ENCODE peak calls at places on chromosomes 11 and 22, in eight cellular contexts. G, O, U, V, X, W, M and S are unnamed samples.

GRCh38 chr11:118605116-118605867 is 2.1 kb upstream of the PHLDB1 start:
- DNase-seq in O (no peak), W (no peak), V (no peak), G (peak), M (no peak), X (no peak), U (peak), S (no peak)

GRCh38 chr11:85769758-85770157 is 41.2 kb downstream of the SYTL2 start:
- DNase-seq in O (no peak), V (no peak), X (no peak), M (no peak), U (no peak), G (no peak), W (no peak), S (no peak)

GRCh38 chr11:82686211-82686610 is 47.5 kb downstream of the FAM181B start:
- DNase-seq in O (no peak), W (no peak), U (no peak), M (no peak), G (no peak), V (no peak), X (no peak), S (no peak)

GRCh38 chr11:57283231-57283990 is 41.3 kb downstream of the TNKS1BP1 start:
- DNase-seq in U (no peak), W (no peak), O (no peak), X (no peak), V (no peak), M (no peak), G (no peak), S (no peak)

GRCh38 chr22:20805972-20806471 is 32.1 kb downstream of the SERPIND1 start:
- DNase-seq in W (no peak), O (no peak), X (no peak), G (no peak), U (no peak), M (no peak), V (no peak), S (no peak)

GRCh38 chr22:32752868-32753520 is 48.5 kb upstream of the TIMP3 start:
- DNase-seq in X (no peak), V (no peak), U (no peak), W (no peak), G (no peak), O (no peak), M (no peak), S (no peak)

GRCh38 chr11:122414406-122415018 is 241.0 kb upstream of the UBASH3B start:
- DNase-seq in O (no peak), X (no peak), G (no peak), M (no peak), U (no peak), V (no peak), W (no peak), S (no peak)

GRCh38 chr11:4072668-4073285 is 21.8 kb upstream of the RRM1 start:
- DNase-seq in O (peak), W (no peak), U (peak), V (peak), X (peak), G (peak), M (peak), S (peak)

GRCh38 chr11:122271167-122271566 is 155.2 kb upstream of the BLID start:
- DNase-seq in V (no peak), G (no peak), W (no peak), O (no peak), U (no peak), X (no peak), M (no peak), S (no peak)

GRCh38 chr22:24433868-24434471 is 6.6 kb downstream of the ADORA2A start:
- DNase-seq in O (peak), M (no peak), G (no peak), W (no peak), X (no peak), U (no peak), V (no peak), S (no peak)

GRCh38 chr11:103633819-103634590 is 402.4 kb upstream of the DDI1 start:
- DNase-seq in U (no peak), G (no peak), W (no peak), V (no peak), M (no peak), O (no peak), X (no peak), S (no peak)

GRCh38 chr11:126391970-126392637 is 36.6 kb downstream of the ST3GAL4 start:
- DNase-seq in G (no peak), O (no peak), X (peak), M (no peak), U (no peak), V (no peak), W (no peak), S (no peak)

GRCh38 chr11:117427356-117427874 is 99.8 kb downstream of the CEP164 start:
- DNase-seq in U (no peak), O (no peak), M (no peak), W (no peak), X (no peak), V (no peak), G (no peak), S (no peak)

GRCh38 chr11:35488117-35488516 is 37.3 kb downstream of the PAMR1 start:
- DNase-seq in M (no peak), U (no peak), V (no peak), W (no peak), G (no peak), O (no peak), X (no peak), S (no peak)

GRCh38 chr22:49677495-49677889 is 150.2 kb downstream of the BRD1 start:
- DNase-seq in V (no peak), M (no peak), W (no peak), X (no peak), U (no peak), G (no peak), O (no peak), S (no peak)

GRCh38 chr22:20205964-20206708 is 55.3 kb upstream of the CCDC188 start:
- DNase-seq in O (peak), W (no peak), U (peak), V (no peak), M (peak), G (peak), X (no peak), S (no peak)

GRCh38 chr11:131710511-131710910 is 340.1 kb downstream of the NTM start:
- DNase-seq in O (no peak), G (no peak), W (no peak), M (no peak), V (no peak), U (no peak), X (peak), S (no peak)

GRCh38 chr11:68186061-68186460 is 27.0 kb downstream of the KMT5B start:
- DNase-seq in X (no peak), G (no peak), O (no peak), U (no peak), M (no peak), W (no peak), V (no peak), S (no peak)

GRCh38 chr11:132054822-132055221 is 684.4 kb downstream of the NTM start:
- DNase-seq in O (no peak), X (peak), W (no peak), V (no peak), G (no peak), U (no peak), M (no peak), S (no peak)

GRCh38 chr11:83693279-83693992 is 407.3 kb upstream of the CCDC90B start:
- DNase-seq in X (no peak), U (no peak), W (no peak), O (no peak), M (no peak), V (no peak), G (no peak), S (no peak)

GRCh38 chr11:69358398-69359080 is 64.6 kb downstream of the MYEOV start:
- DNase-seq in X (no peak), M (no peak), U (peak), W (no peak), G (peak), V (no peak), O (no peak), S (no peak)

GRCh38 chr11:11987503-11988022 is 20.9 kb downstream of the DKK3 start:
- DNase-seq in M (no peak), V (no peak), U (no peak), G (no peak), X (no peak), O (no peak), W (no peak), S (no peak)

GRCh38 chr22:17120281-17120680 is 879 bp downstream of the TMEM121B start:
- DNase-seq in M (peak), O (peak), X (no peak), W (no peak), V (peak), U (no peak), G (no peak), S (no peak)

GRCh38 chr22:26648761-26649363 is 8.5 kb upstream of the MIAT start:
- DNase-seq in X (no peak), G (no peak), W (no peak), M (no peak), V (no peak), O (no peak), U (no peak), S (no peak)

GRCh38 chr11:115903179-115903578 is 399.0 kb upstream of the CADM1 start:
- DNase-seq in W (no peak), O (no peak), G (no peak), M (no peak), X (no peak), V (no peak), U (no peak), S (no peak)